ENCODE peak calls at places on chromosomes 6 and 20, in six cellular contexts. F is H1; O is activated gamma-delta T cell treated with anti-CD3 and anti-CD28 coated beads, Interleukin-2, amount 50 U/mL, for 16 hours; H is effector memory CD8-positive, alpha-beta T cell; V is stimulated activated naive CD8-positive, alpha-beta T cell treated with anti-CD3 and anti-CD28 coated beads, Interleukin-15, Interleukin-2, amounts not matched to agents 100 U/mL and 50 U/mL, for 24 hours; T is HTR-8/SVneo. E is an unnamed sample.

GRCh38 chr6:38169826-38170526 is 350.4 kb downstream of the ZFAND3 start:
- DNase-seq in F (no peak), O (no peak), H (no peak), V (no peak), T (no peak), E (no peak)

GRCh38 chr6:6591778-6592388 is 3.4 kb downstream of the LY86 start:
- DNase-seq in F (no peak), O (no peak), H (no peak), V (no peak), T (no peak), E (no peak)

GRCh38 chr20:61528591-61528990 is 276.5 kb downstream of the CDH4 start:
- DNase-seq in F (no peak), O (no peak), H (no peak), V (no peak), T (no peak), E (no peak)

GRCh38 chr6:36581716-36582115 is 12.4 kb upstream of the SRSF3 start:
- DNase-seq in F (no peak), O (no peak), H (no peak), V (no peak), T (no peak), E (no peak)

GRCh38 chr20:46213946-46214830 is 94.1 kb downstream of the CDH22 start:
- DNase-seq in F (no peak), O (no peak), H (no peak), V (no peak), T (no peak), E (no peak)

GRCh38 chr20:23234311-23235078 is 116.1 kb upstream of the NXT1 start:
- DNase-seq in F (no peak), O (no peak), H (no peak), V (no peak), T (no peak), E (no peak)

GRCh38 chr6:71330501-71330900 is 41.9 kb downstream of the OGFRL1 start:
- DNase-seq in F (no peak), O (no peak), H (no peak), V (no peak), T (no peak), E (no peak)

GRCh38 chr6:24522090-24522820 is 27.5 kb downstream of the ALDH5A1 start:
- DNase-seq in F (no peak), O (no peak), H (no peak), V (no peak), T (no peak), E (no peak)

GRCh38 chr6:16723833-16724232 is 37.4 kb downstream of the ATXN1 start:
- DNase-seq in F (peak; percentile 47), O (no peak), H (no peak), V (no peak), T (peak; percentile 66), E (no peak)

GRCh38 chr6:62516287-62517152 is 230.5 kb upstream of the KHDRBS2 start:
- DNase-seq in F (peak; percentile 5), O (no peak), H (no peak), V (no peak), T (no peak), E (no peak)

GRCh38 chr20:17536944-17537444 is 5.8 kb upstream of the BFSP1 start:
- DNase-seq in F (peak; percentile 71), O (peak; percentile 42), H (peak; percentile 71), V (peak; percentile 67), T (peak; percentile 87), E (peak; percentile 72)

GRCh38 chr6:152129606-152130249 is 322.2 kb downstream of the ESR1 start:
- DNase-seq in F (no peak), O (no peak), H (no peak), V (no peak), T (no peak), E (no peak)

GRCh38 chr20:39911497-39911896 is 777.5 kb downstream of the MAFB start:
- DNase-seq in F (no peak), O (no peak), H (no peak), V (no peak), T (no peak), E (no peak)

GRCh38 chr6:136039185-136039584 is 187.7 kb downstream of the PDE7B start:
- DNase-seq in F (no peak), O (no peak), H (no peak), V (no peak), T (no peak), E (no peak)

GRCh38 chr6:129632081-129632758 is 77.8 kb downstream of the ARHGAP18 start:
- DNase-seq in F (no peak), O (no peak), H (no peak), V (no peak), T (no peak), E (no peak)

GRCh38 chr20:11166716-11167115 is 492.9 kb upstream of the JAG1 start:
- DNase-seq in F (no peak), O (no peak), H (no peak), V (no peak), T (no peak), E (no peak)

GRCh38 chr6:20605581-20605980 is 71.3 kb downstream of the CDKAL1 start:
- DNase-seq in F (no peak), O (no peak), H (no peak), V (no peak), T (no peak), E (no peak)

GRCh38 chr20:41182296-41183212 is 45.2 kb downstream of the PLCG1 start:
- DNase-seq in F (no peak), O (no peak), H (no peak), V (no peak), T (no peak), E (no peak)

GRCh38 chr6:33592595-33593413 is 12.7 kb upstream of the BAK1 start:
- DNase-seq in F (no peak), O (no peak), H (peak; percentile 38), V (peak; percentile 61), T (no peak), E (peak; percentile 83)

GRCh38 chr6:1619666-1620503 is 10.2 kb downstream of the FOXC1 start:
- DNase-seq in F (no peak), O (no peak), H (no peak), V (peak; percentile 24), T (no peak), E (peak; percentile 72)

GRCh38 chr6:73131706-73132105 is 93.6 kb downstream of the KHDC1L start:
- DNase-seq in F (no peak), O (no peak), H (no peak), V (no peak), T (no peak), E (no peak)

GRCh38 chr6:143884161-143884560 is 19.9 kb downstream of the ZC2HC1B start:
- DNase-seq in F (no peak), O (no peak), H (no peak), V (no peak), T (no peak), E (no peak)

GRCh38 chr6:43263314-43264178 is 20.3 kb downstream of the TTBK1 start:
- DNase-seq in F (peak; percentile 49), O (peak; percentile 59), H (peak; percentile 70), V (peak; percentile 83), T (peak; percentile 95), E (peak; percentile 88)

GRCh38 chr6:3366596-3367413 is 90.0 kb downstream of the SLC22A23 start:
- DNase-seq in F (no peak), O (no peak), H (no peak), V (no peak), T (no peak), E (no peak)

GRCh38 chr20:37223053-37223452 is 38.6 kb downstream of the GHRH start:
- DNase-seq in F (no peak), O (no peak), H (no peak), V (no peak), T (no peak), E (no peak)

GRCh38 chr6:4028051-4028450 is 50.9 kb downstream of the FAM217A start:
- DNase-seq in F (no peak), O (no peak), H (no peak), V (no peak), T (no peak), E (no peak)